ENCODE peak calls at places on chromosome X, in ten cellular contexts. T is SJCRH30, V is tibial artery, B is ascending aorta, K is cardiac muscle cell, A is left lung, C is HCT116, Y is tibial nerve, J is PC-3, W is Peyer's patch. S is an unnamed sample.

GRCh38 chrX:136477026-136477425 is 10.7 kb upstream of the BRS3 start:
- DNase-seq in T (no peak), V (no peak), B (no peak), K (no peak), A (no peak), C (no peak), Y (no peak), J (no peak), W (no peak), S (no peak)

GRCh38 chrX:96770315-96770714 is 85.7 kb downstream of the DIAPH2 start:
- DNase-seq in T (no peak), V (no peak), B (no peak), K (peak; percentile 24), A (no peak), C (no peak), Y (no peak), J (peak; percentile 52), W (no peak), S (no peak)

GRCh38 chrX:151384807-151385206 is 12.2 kb upstream of the VMA21 start:
- DNase-seq in T (peak; percentile 13), V (no peak), B (no peak), K (no peak), A (no peak), C (no peak), Y (no peak), J (no peak), W (no peak), S (no peak)

GRCh38 chrX:150365953-150366911 is 3.1 kb downstream of the MAMLD1 start:
- DNase-seq in T (peak; percentile 60), V (peak; percentile 78), B (no peak), K (peak; percentile 53), A (peak; percentile 53), C (no peak), Y (peak; percentile 62), J (peak; percentile 17), W (peak; percentile 68), S (peak; percentile 60)

GRCh38 chrX:22396408-22396807 is 123.7 kb downstream of the CBLL2 start:
- DNase-seq in T (no peak), V (no peak), B (no peak), K (no peak), A (no peak), C (no peak), Y (no peak), J (peak; percentile 10), W (no peak), S (no peak)

GRCh38 chrX:41695464-41695863 is 6.7 kb downstream of the GPR34 start:
- DNase-seq in T (no peak), V (no peak), B (no peak), K (no peak), A (no peak), C (no peak), Y (no peak), J (no peak), W (no peak), S (no peak)

GRCh38 chrX:69320116-69320515 is 154.9 kb upstream of the PJA1 start:
- DNase-seq in T (no peak), V (no peak), B (no peak), K (no peak), A (no peak), C (no peak), Y (no peak), J (no peak), W (no peak), S (no peak)

GRCh38 chrX:118286066-118286758 is 59.7 kb upstream of the WDR44 start:
- DNase-seq in T (no peak), V (no peak), B (no peak), K (no peak), A (no peak), C (no peak), Y (no peak), J (no peak), W (no peak), S (no peak)

GRCh38 chrX:35858916-35859315 is 60.6 kb upstream of the CFAP47 start:
- DNase-seq in T (no peak), V (no peak), B (no peak), K (no peak), A (no peak), C (no peak), Y (no peak), J (no peak), W (no peak), S (no peak)

GRCh38 chrX:47143894-47144625 is 442 bp downstream of the NDUFB11 start:
- DNase-seq in T (peak; percentile 33), V (no peak), B (no peak), K (peak; percentile 23), A (no peak), C (no peak), Y (no peak), J (no peak), W (peak; percentile 60), S (no peak)

DNA sequence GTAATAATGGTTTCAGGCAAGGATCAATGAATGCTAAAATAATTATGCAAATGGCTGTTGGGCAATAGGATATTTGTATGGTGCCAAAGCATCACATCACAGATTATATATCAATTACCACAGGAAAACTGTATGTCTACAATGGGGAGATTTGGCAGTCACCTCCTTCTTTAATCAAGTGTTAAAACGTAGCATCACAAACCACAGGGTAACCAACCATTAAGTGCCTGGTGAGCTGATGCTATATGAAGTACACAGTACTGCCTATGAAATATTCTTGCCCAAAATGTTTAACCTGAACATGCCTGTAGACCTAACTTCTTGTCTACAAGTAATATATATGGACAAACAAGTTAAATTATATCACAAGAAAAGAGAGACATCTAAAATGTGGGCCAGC is 25.3 kb downstream of the MECP2 start:
- DNase-seq in T (no peak), V (no peak), B (no peak), K (no peak), A (no peak), C (no peak), Y (no peak), J (no peak), W (no peak), S (no peak)
- H3K4me1 ChIP-seq in T (peaks cover 10% of the 10 kb centered on the region), V (peaks cover 55% of the 10 kb centered on the region), B (peaks cover 9% of the 10 kb centered on the region), K (peaks cover 5% of the 10 kb centered on the region), A (peaks cover 24% of the 10 kb centered on the region), C (peaks cover 16% of the 10 kb centered on the region), Y (no peaks in the 10 kb centered on the region), J (peaks cover 20% of the 10 kb centered on the region), W (no peaks in the 10 kb centered on the region), S (peaks cover 4% of the 10 kb centered on the region)

GRCh38 chrX:40168183-40169015 is 70.6 kb upstream of the BCOR start:
- DNase-seq in T (no peak), V (no peak), B (no peak), K (no peak), A (no peak), C (no peak), Y (no peak), J (no peak), W (peak; percentile 45), S (no peak)

GRCh38 chrX:40170830-40171512 is 73.2 kb upstream of the BCOR start:
- DNase-seq in T (no peak), V (no peak), B (no peak), K (peak; percentile 56), A (no peak), C (no peak), Y (no peak), J (peak; percentile 38), W (peak; percentile 52), S (no peak)

GRCh38 chrX:40171513-40172168 is 73.9 kb upstream of the BCOR start:
- DNase-seq in T (no peak), V (no peak), B (no peak), K (peak; percentile 63), A (peak; percentile 81), C (no peak), Y (no peak), J (peak; percentile 36), W (no peak), S (peak; percentile 67)

GRCh38 chrX:40167240-40168182 is 69.8 kb upstream of the BCOR start:
- DNase-seq in T (no peak), V (no peak), B (no peak), K (peak; percentile 66), A (peak; percentile 75), C (no peak), Y (no peak), J (no peak), W (peak; percentile 49), S (no peak)

GRCh38 chrX:40169193-40170086 is 71.7 kb upstream of the BCOR start:
- DNase-seq in T (peak; percentile 69), V (no peak), B (no peak), K (peak; percentile 82), A (peak; percentile 71), C (peak; percentile 78), Y (no peak), J (peak; percentile 85), W (peak; percentile 93), S (peak; percentile 73)
- H3K4me1 ChIP-seq in T (peaks cover 3% of the 10 kb centered on the region), V (peaks cover 31% of the 10 kb centered on the region), B (peaks cover 11% of the 10 kb centered on the region), K (peaks cover 59% of the 10 kb centered on the region), A (peaks cover 55% of the 10 kb centered on the region), C (peaks cover 60% of the 10 kb centered on the region), Y (peaks cover 21% of the 10 kb centered on the region), J (peaks cover 38% of the 10 kb centered on the region), W (no peaks in the 10 kb centered on the region), S (peaks cover 16% of the 10 kb centered on the region)

GRCh38 chrX:10989386-10989785 is 121.7 kb upstream of the HCCS start:
- DNase-seq in T (peak; percentile 82), V (no peak), B (no peak), K (peak; percentile 49), A (no peak), C (no peak), Y (no peak), J (no peak), W (no peak), S (no peak)
- H3K4me1 ChIP-seq in T (peaks cover 44% of the 10 kb centered on the region), V (no peaks in the 10 kb centered on the region), B (no peaks in the 10 kb centered on the region), K (no peaks in the 10 kb centered on the region), A (no peaks in the 10 kb centered on the region), C (no peaks in the 10 kb centered on the region), Y (no peaks in the 10 kb centered on the region), J (no peaks in the 10 kb centered on the region), W (no peaks in the 10 kb centered on the region), S (no peaks in the 10 kb centered on the region)

GRCh38 chrX:71629467-71629866 is 11.2 kb upstream of the CXCR3 start:
- DNase-seq in T (no peak), V (no peak), B (no peak), K (no peak), A (no peak), C (no peak), Y (no peak), J (no peak), W (no peak), S (no peak)

GRCh38 chrX:71625471-71625870 is 7.2 kb upstream of the CXCR3 start:
- DNase-seq in T (no peak), V (no peak), B (no peak), K (no peak), A (no peak), C (no peak), Y (no peak), J (no peak), W (no peak), S (no peak)

GRCh38 chrX:71623714-71624113 is 5.4 kb upstream of the CXCR3 start:
- DNase-seq in T (no peak), V (no peak), B (no peak), K (no peak), A (no peak), C (no peak), Y (no peak), J (no peak), W (no peak), S (no peak)

GRCh38 chrX:71627588-71628404 is 9.5 kb upstream of the CXCR3 start:
- DNase-seq in T (no peak), V (no peak), B (no peak), K (no peak), A (no peak), C (no peak), Y (no peak), J (no peak), W (no peak), S (no peak)

DNA sequence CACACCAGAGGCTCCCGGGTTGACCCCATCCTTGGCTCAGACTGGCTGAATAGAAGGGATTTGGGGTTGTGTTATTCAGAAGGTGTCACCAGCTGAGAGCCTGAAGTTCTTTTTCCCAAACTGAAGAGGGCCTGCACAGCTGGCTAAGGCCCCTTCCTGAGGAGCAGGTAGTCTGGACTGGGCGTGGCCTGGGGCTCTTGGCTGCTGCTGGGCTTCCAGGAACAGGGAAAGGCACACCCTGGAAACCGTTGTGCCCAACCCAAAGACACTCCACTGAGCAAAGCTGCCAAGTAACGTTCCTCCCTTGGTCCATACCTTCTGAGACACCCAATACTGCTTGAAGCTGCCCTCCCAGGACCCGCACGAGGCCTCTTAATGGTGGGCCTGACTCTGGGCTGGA is 8.3 kb upstream of the CXCR3 start:
- DNase-seq in T (no peak), V (no peak), B (no peak), K (no peak), A (no peak), C (no peak), Y (no peak), J (no peak), W (peak; percentile 59), S (no peak)
- H3K4me1 ChIP-seq in T (no peaks in the 10 kb centered on the region), V (peaks cover 18% of the 10 kb centered on the region), B (peaks cover 6% of the 10 kb centered on the region), K (no peaks in the 10 kb centered on the region), A (peaks cover 19% of the 10 kb centered on the region), C (peaks cover 9% of the 10 kb centered on the region), Y (peaks cover 6% of the 10 kb centered on the region), J (peaks cover 13% of the 10 kb centered on the region), W (peaks cover 6% of the 10 kb centered on the region), S (peaks cover 15% of the 10 kb centered on the region)

S was measured in upper lobe of right lung.